ENCODE peak calls at places on chromosomes 11 and 22, in nine cellular contexts. Q, W, A, V, H, R, M, K and I are unnamed samples.

GRCh38 chr22:26287382-26288228 is 118.3 kb downstream of the SEZ6L start:
- DNase-seq in Q (no peak), W (no peak), A (no peak), V (no peak), H (no peak), R (no peak), M (no peak), K (no peak), I (no peak)

GRCh38 chr22:17422736-17423343 is 53.6 kb downstream of the CECR2 start:
- DNase-seq in Q (no peak), W (no peak), A (no peak), V (no peak), H (no peak), R (no peak), M (no peak), K (no peak), I (no peak)

GRCh38 chr11:130049260-130049659 is 20.4 kb upstream of the APLP2 start:
- DNase-seq in Q (no peak), W (no peak), A (no peak), V (no peak), H (no peak), R (no peak), M (no peak), K (no peak), I (no peak)

GRCh38 chr11:46369458-46370152 is 11.9 kb upstream of the MDK start:
- DNase-seq in Q (peak), W (no peak), A (no peak), V (peak), H (peak), R (peak), M (peak), K (peak), I (no peak)

GRCh38 chr11:88543902-88544655 is 206.5 kb upstream of the CTSC start:
- DNase-seq in Q (peak), W (peak), A (peak), V (peak), H (peak), R (peak), M (peak), K (peak), I (peak)

GRCh38 chr22:27218521-27218920 is 561.1 kb downstream of the MIAT start:
- DNase-seq in Q (no peak), W (no peak), A (no peak), V (no peak), H (no peak), R (no peak), M (no peak), K (no peak), I (no peak)

GRCh38 chr11:118928870-118929495 is 3.3 kb upstream of the BCL9L start:
- DNase-seq in Q (no peak), W (no peak), A (no peak), V (peak), H (peak), R (peak), M (peak), K (peak), I (no peak)

GRCh38 chr11:100434821-100435641 is 252.1 kb upstream of the ARHGAP42 start:
- DNase-seq in Q (no peak), W (no peak), A (no peak), V (no peak), H (no peak), R (peak), M (no peak), K (no peak), I (no peak)

GRCh38 chr11:29231991-29232390 is 784.8 kb downstream of the KCNA4 start:
- DNase-seq in Q (no peak), W (no peak), A (no peak), V (peak), H (no peak), R (no peak), M (no peak), K (no peak), I (no peak)

GRCh38 chr11:77111946-77112345 is 9.3 kb downstream of the OMP start:
- DNase-seq in Q (no peak), W (no peak), A (no peak), V (no peak), H (no peak), R (no peak), M (no peak), K (no peak), I (no peak)

GRCh38 chr11:22082788-22083187 is 110.1 kb upstream of the ANO5 start:
- DNase-seq in Q (no peak), W (no peak), A (no peak), V (no peak), H (no peak), R (no peak), M (no peak), K (no peak), I (no peak)

GRCh38 chr11:63635762-63636465 is 21.7 kb upstream of the PLAAT3 start:
- DNase-seq in Q (peak), W (peak), A (peak), V (peak), H (peak), R (peak), M (peak), K (peak), I (no peak)

GRCh38 chr11:17162376-17162775 is 45.4 kb downstream of the PIK3C2A start:
- DNase-seq in Q (no peak), W (no peak), A (no peak), V (no peak), H (no peak), R (no peak), M (no peak), K (no peak), I (no peak)

GRCh38 chr11:73271936-73272679 is at the start of gene P2RY6:
- DNase-seq in Q (peak), W (no peak), A (no peak), V (peak), H (no peak), R (peak), M (no peak), K (peak), I (no peak)

GRCh38 chr11:65528819-65529350 is 4.0 kb downstream of the SCYL1 start:
- DNase-seq in Q (no peak), W (no peak), A (no peak), V (no peak), H (no peak), R (no peak), M (no peak), K (no peak), I (no peak)

GRCh38 chr11:78256962-78257361 is 68.2 kb downstream of the USP35 start:
- DNase-seq in Q (peak), W (no peak), A (no peak), V (peak), H (peak), R (no peak), M (no peak), K (peak), I (peak)

GRCh38 chr11:11577246-11577855 is 44.5 kb downstream of the GALNT18 start:
- DNase-seq in Q (no peak), W (no peak), A (no peak), V (peak), H (peak), R (no peak), M (no peak), K (peak), I (no peak)

GRCh38 chr11:92411431-92411830 is 186.8 kb downstream of the FAT3 start:
- DNase-seq in Q (no peak), W (no peak), A (no peak), V (no peak), H (no peak), R (no peak), M (no peak), K (no peak), I (no peak)

GRCh38 chr22:49764151-49764581 is 63.5 kb downstream of the BRD1 start:
- DNase-seq in Q (no peak), W (no peak), A (no peak), V (no peak), H (no peak), R (no peak), M (no peak), K (no peak), I (peak)

GRCh38 chr22:28441720-28442263 is 237.8 kb downstream of the TTC28 start:
- DNase-seq in Q (no peak), W (no peak), A (no peak), V (no peak), H (no peak), R (no peak), M (no peak), K (peak), I (no peak)

GRCh38 chr11:18172686-18173085 is at the start of gene MRGPRX4:
- DNase-seq in Q (no peak), W (no peak), A (no peak), V (no peak), H (no peak), R (no peak), M (no peak), K (no peak), I (no peak)

GRCh38 chr22:48319321-48320047 is 1508.2 kb downstream of the BRD1 start:
- DNase-seq in Q (no peak), W (no peak), A (no peak), V (no peak), H (no peak), R (no peak), M (no peak), K (no peak), I (no peak)